ENCODE peak calls at places on chromosomes 13 and 19, in four cellular contexts. X, E, C and J are unnamed samples. For H3K4me1, the result is how much of the 10 kb centered on the place peaks cover.

GRCh38 chr13:110309159-110309476 is 2.0 kb downstream of the COL4A2 start:
- DNase-seq in C (no peak), X (no peak), E (no peak), J (no peak)

GRCh38 chr19:51029718-51030117 is 3.3 kb upstream of the KLK11 start:
- DNase-seq in X (no peak), E (peak), C (no peak), J (no peak)

GRCh38 chr19:35619290-35619923 is 6.9 kb downstream of the HAUS5 start:
- DNase-seq in E (no peak), C (no peak), X (no peak), J (no peak)

GRCh38 chr13:51235756-51236564 is 13.8 kb downstream of the FAM124A start:
- DNase-seq in E (no peak), C (no peak), X (peak), J (no peak)

GRCh38 chr13:99501952-99502310 is 659 bp downstream of the TM9SF2 start:
- DNase-seq in X (peak), C (peak), E (no peak), J (peak)

GRCh38 chr19:1133471-1133929 is 29.7 kb downstream of the GPX4 start:
- DNase-seq in X (no peak), E (peak), C (peak), J (peak)

GRCh38 chr13:40974460-40975407 is 44.4 kb downstream of the ELF1 start:
- DNase-seq in C (no peak), X (peak), E (peak), J (peak)

GRCh38 chr13:47457631-47458030 is 543.4 kb downstream of the SUCLA2 start:
- DNase-seq in C (no peak), X (no peak), E (no peak), J (no peak)

GRCh38 chr13:94269557-94269956 is 209.9 kb downstream of the DCT start:
- DNase-seq in E (no peak), C (no peak), X (no peak), J (no peak)

GRCh38 chr19:17871878-17872250 is at the start of gene SLC5A5:
- DNase-seq in E (no peak), X (no peak), C (no peak), J (no peak)

GRCh38 chr13:66508153-66508909 is 721.8 kb downstream of the PCDH9 start:
- DNase-seq in E (no peak), X (no peak), C (no peak), J (no peak)

GRCh38 chr19:2081873-2082810 is 14.0 kb downstream of the MOB3A start:
- DNase-seq in X (no peak), E (no peak), C (peak), J (peak)

GRCh38 chr13:60398438-60398891 is 1.4 kb downstream of the TDRD3 start:
- DNase-seq in E (no peak), C (no peak), X (no peak), J (no peak)

GRCh38 chr13:25175431-25175830 is 3.3 kb upstream of the AMER2 start:
- DNase-seq in E (no peak), C (no peak), X (no peak), J (no peak)

GRCh38 chr13:25179011-25179410 is 6.9 kb upstream of the AMER2 start:
- DNase-seq in C (no peak), X (no peak), E (no peak), J (no peak)

GRCh38 chr13:25177012-25177411 is 4.9 kb upstream of the AMER2 start:
- DNase-seq in C (no peak), X (no peak), E (no peak), J (no peak)

GRCh38 chr13:25178070-25178469 is 6.0 kb upstream of the AMER2 start:
- DNase-seq in E (no peak), X (no peak), C (no peak), J (no peak)

DNA sequence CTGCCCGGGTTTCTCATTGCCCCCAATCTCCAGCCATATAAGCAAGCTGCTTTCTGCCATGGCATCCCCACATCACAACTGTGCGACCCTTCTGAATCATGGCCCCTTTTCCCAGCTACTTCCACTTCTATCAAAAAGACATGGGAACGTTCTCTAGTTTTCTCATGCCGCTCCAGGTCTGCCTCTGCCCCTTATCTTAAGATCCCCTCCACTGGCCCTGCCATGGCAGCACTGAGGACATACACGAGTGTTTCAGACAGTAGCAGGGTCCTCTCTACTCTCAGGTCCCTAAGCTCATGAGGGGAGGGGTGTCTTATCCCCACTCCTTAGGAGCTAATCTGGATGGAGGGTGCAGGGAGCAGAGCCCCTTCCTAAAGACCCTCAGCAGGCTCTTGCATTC is 5.5 kb upstream of the AMER2 start:
- DNase-seq in E (no peak), X (no peak), C (no peak), J (no peak)
- TF ChIP-seq POLR2AphosphoS5 in E (no peak), X (no peak), C (no peak), J (no peak)

DNA sequence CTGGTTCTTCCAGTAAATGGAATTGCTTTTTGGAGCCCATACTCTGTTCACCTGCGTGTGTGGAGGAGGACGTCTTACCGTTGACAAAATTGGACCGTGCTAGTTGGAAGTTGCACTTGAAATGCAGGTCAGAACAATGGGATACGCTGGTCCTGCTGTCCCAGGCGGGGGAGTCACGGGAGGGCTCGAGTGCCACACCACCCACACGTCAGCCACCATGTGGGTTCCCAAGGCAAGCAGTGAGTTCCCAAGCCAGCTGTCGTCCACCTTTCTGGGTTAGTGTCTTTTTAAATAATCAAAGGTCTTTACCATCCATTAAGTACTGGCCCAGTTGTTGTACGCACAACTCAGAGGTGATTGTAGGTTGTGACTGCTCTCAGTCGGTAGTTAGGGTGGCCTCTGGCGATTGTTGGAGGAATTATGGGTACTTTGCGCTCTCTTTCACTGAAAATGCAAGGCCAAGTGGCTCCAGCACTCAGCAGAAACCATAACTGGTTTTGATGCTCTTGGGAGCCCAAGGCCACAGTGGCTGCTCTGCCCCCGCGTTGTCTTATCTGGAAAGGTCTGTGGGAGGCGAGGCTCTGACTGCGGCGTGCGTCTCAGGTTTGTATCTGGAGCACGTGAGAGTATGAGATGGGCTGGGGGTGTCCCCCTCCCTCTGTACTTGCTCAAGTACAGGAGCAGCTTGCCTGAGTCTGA is 14.2 kb downstream of the ATP11A start:
- DNase-seq in C (no peak), X (no peak), E (peak), J (peak)
- TF ChIP-seq CTCF in C (no peak), X (no peak), E (no peak), J (no peak)

GRCh38 chr13:114099918-114100445 is 32.4 kb downstream of the RASA3 start:
- DNase-seq in C (no peak), E (no peak), X (no peak), J (peak)

GRCh38 chr13:114097504-114097892 is 34.9 kb downstream of the RASA3 start:
- DNase-seq in X (no peak), E (no peak), C (no peak), J (no peak)

GRCh38 chr13:114097893-114098688 is 34.3 kb downstream of the RASA3 start:
- DNase-seq in X (no peak), E (no peak), C (no peak), J (peak)

GRCh38 chr13:114100446-114101320 is 31.7 kb downstream of the RASA3 start:
- DNase-seq in X (no peak), E (no peak), C (no peak), J (peak)

GRCh38 chr13:114099191-114099590 is 33.2 kb downstream of the RASA3 start:
- DNase-seq in X (no peak), C (no peak), E (peak), J (peak)
- H3K4me1 ChIP-seq in X (under half), C (under half), E (under half), J (under half)

DNA sequence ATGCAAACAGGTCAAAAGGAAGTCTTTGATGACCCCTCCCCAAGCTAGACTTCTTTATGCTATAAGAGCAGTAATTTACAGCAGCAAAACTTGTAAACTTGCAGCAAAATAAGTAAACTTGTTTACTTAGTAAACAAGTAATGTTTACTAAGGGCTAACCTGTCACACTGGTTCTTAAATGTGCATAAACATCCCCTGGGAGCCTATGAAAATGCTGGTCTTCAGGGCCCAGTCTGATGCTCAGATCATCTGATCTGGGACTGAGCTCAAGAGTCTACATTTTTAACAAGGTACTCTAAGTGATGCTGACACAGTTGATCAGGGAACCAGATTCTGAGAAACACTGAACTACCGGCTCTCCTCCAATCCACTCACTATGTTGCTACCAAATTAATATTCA is 53.4 kb downstream of the MTMR6 start:
- DNase-seq in C (no peak), X (no peak), E (no peak), J (no peak)
- TF ChIP-seq POLR2AphosphoS5 in C (no peak), X (no peak), E (no peak), J (no peak)

GRCh38 chr19:11295180-11295579 is 780 bp upstream of the TSPAN16 start:
- DNase-seq in C (no peak), E (no peak), X (no peak), J (no peak)

GRCh38 chr19:11291991-11292390 is 4.0 kb upstream of the TSPAN16 start:
- DNase-seq in C (no peak), X (no peak), E (no peak), J (no peak)

GRCh38 chr19:11293468-11294389 is 2.2 kb upstream of the TSPAN16 start:
- DNase-seq in C (peak), X (peak), E (peak), J (peak)

GRCh38 chr19:11296264-11296663 is 304 bp downstream of the TSPAN16 start:
- DNase-seq in E (no peak), X (no peak), C (no peak), J (no peak)

GRCh38 chr19:11295665-11296245 is at the start of gene TSPAN16:
- DNase-seq in X (no peak), E (no peak), C (no peak), J (no peak)
- TF ChIP-seq CTCF in X (no peak), E (peak), C (no peak), J (no peak)

GRCh38 chr19:49475191-49475932 is 1.3 kb downstream of the FLT3LG start:
- DNase-seq in X (no peak), C (no peak), E (no peak), J (no peak)
- H3K4me1 ChIP-seq in X (under half), C (under half), E (under half), J (under half)

DNA sequence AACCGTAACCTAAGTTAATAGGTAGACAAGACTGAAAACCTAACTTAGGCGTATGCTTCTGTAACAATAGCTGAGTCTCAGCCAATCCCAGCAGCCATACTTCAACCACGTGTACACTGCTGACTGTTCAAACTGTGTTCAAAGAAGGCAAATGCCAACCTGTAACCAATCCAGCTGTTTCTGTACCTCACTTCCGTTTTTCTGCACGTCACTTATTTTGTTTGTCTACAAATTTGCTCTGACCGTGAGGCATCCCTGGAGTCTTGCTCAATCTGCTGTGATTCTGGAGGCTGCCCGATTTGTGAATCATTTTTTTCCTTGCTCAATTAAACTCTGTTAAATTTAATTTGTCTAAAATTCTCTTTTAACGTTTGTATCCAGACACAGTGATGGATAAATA is 59.2 kb downstream of the EDNRB start:
- DNase-seq in X (no peak), E (no peak), C (no peak), J (peak)
- TF ChIP-seq POLR2AphosphoS5 in X (no peak), E (no peak), C (no peak), J (no peak)

GRCh38 chr13:25059166-25059565 is 36.8 kb upstream of the PABPC3 start:
- DNase-seq in C (no peak), X (no peak), E (no peak), J (no peak)

GRCh38 chr13:25064396-25064795 is 31.5 kb upstream of the PABPC3 start:
- DNase-seq in E (no peak), C (no peak), X (no peak), J (no peak)

GRCh38 chr13:25059943-25060342 is 36.0 kb upstream of the PABPC3 start:
- DNase-seq in X (no peak), C (no peak), E (no peak), J (no peak)

GRCh38 chr13:25065974-25066770 is 29.8 kb upstream of the PABPC3 start:
- DNase-seq in C (no peak), X (no peak), E (no peak), J (no peak)

GRCh38 chr13:25062479-25062878 is 33.5 kb upstream of the PABPC3 start:
- DNase-seq in X (no peak), E (no peak), C (no peak), J (no peak)
- TF ChIP-seq CTCF in X (no peak), E (peak), C (no peak), J (no peak)

GRCh38 chr19:45499196-45500180 is 1.2 kb downstream of the PPM1N start:
- DNase-seq in E (peak), C (no peak), X (peak), J (peak)

GRCh38 chr19:45496349-45496953 is 396 bp downstream of the RTN2 start:
- DNase-seq in E (peak), C (no peak), X (peak), J (no peak)

GRCh38 chr19:45497791-45498190 is 452 bp upstream of the PPM1N start:
- DNase-seq in C (no peak), X (no peak), E (no peak), J (no peak)

GRCh38 chr19:45500918-45501729 is 2.9 kb downstream of the PPM1N start:
- DNase-seq in X (no peak), E (no peak), C (no peak), J (no peak)

GRCh38 chr19:45498411-45499195 is at the start of gene PPM1N:
- DNase-seq in C (no peak), E (no peak), X (no peak), J (no peak)
- H3K4me1 ChIP-seq in C (under half), E (half or more), X (under half), J (under half)

GRCh38 chr19:4444765-4445741 is 12.5 kb downstream of the UBXN6 start:
- DNase-seq in E (peak), C (no peak), X (no peak), J (no peak)
- TF ChIP-seq POLR2AphosphoS5 in E (no peak), C (no peak), X (no peak), J (no peak)